ENCODE peak calls at places on chromosomes 4 and X, in ten cellular contexts. L, E, N, Q, G, D, M, J, R and O are unnamed samples.

GRCh38 chr4:165175879-165176278 is 31.5 kb upstream of the KLHL2 start:
- DNase-seq in L (no peak), M (no peak), G (no peak), R (no peak), J (no peak), Q (no peak), D (no peak), N (no peak), E (no peak), O (no peak)

GRCh38 chr4:41212221-41213203 is 1.8 kb downstream of the APBB2 start:
- DNase-seq in R (peak), M (no peak), G (peak), Q (peak), J (peak), L (no peak), N (peak), D (peak), E (peak), O (no peak)

GRCh38 chr4:1705732-1706131 is 6.4 kb downstream of the SLBP start:
- DNase-seq in R (no peak), M (no peak), J (no peak), L (no peak), E (no peak), N (no peak), D (no peak), Q (no peak), G (no peak), O (no peak)

GRCh38 chrX:111460612-111461011 is 48.6 kb upstream of the DCX start:
- DNase-seq in E (no peak), M (no peak), N (no peak), D (no peak), R (no peak), G (no peak), J (peak), L (no peak), Q (no peak), O (no peak)

GRCh38 chr4:48906283-48907173 is at the start of gene OCIAD2:
- DNase-seq in J (peak), D (peak), M (peak), L (no peak), G (peak), E (no peak), Q (no peak), N (peak), R (peak), O (no peak)

GRCh38 chrX:10157545-10157944 is 770 bp downstream of the CLCN4 start:
- DNase-seq in Q (peak), L (no peak), M (no peak), D (peak), G (no peak), R (no peak), N (peak), E (peak), J (peak), O (no peak)

GRCh38 chr4:165994706-165995105 is 121.7 kb downstream of the TLL1 start:
- DNase-seq in D (no peak), J (peak), Q (peak), G (no peak), M (no peak), R (peak), E (no peak), L (no peak), N (peak), O (no peak)

GRCh38 chr4:17165256-17165655 is 266.8 kb upstream of the LDB2 start:
- DNase-seq in J (no peak), G (no peak), N (no peak), E (peak), R (no peak), Q (peak), D (peak), M (no peak), L (no peak), O (no peak)

GRCh38 chrX:136823175-136823574 is 42.4 kb upstream of the ARHGEF6 start:
- DNase-seq in E (peak), J (no peak), M (no peak), G (no peak), L (no peak), N (peak), R (no peak), Q (peak), D (peak), O (no peak)

GRCh38 chrX:147803948-147804347 is 107.8 kb upstream of the FMR1 start:
- DNase-seq in M (peak), D (peak), Q (no peak), R (peak), N (no peak), L (no peak), E (no peak), G (peak), J (no peak), O (no peak)

GRCh38 chr4:47686294-47686872 is 151.5 kb downstream of the CORIN start:
- DNase-seq in Q (peak), J (peak), N (peak), M (peak), G (peak), L (no peak), E (peak), R (peak), D (peak), O (no peak)

GRCh38 chrX:97363843-97364242 is 480.1 kb downstream of the RPA4 start:
- DNase-seq in G (no peak), R (no peak), M (no peak), N (no peak), L (no peak), Q (no peak), E (no peak), D (no peak), J (no peak), O (no peak)

GRCh38 chr4:99529218-99529617 is 18.4 kb downstream of the C4orf17 start:
- DNase-seq in E (no peak), D (peak), L (peak), G (no peak), Q (peak), J (peak), R (peak), M (no peak), N (no peak), O (no peak)

GRCh38 chrX:75623535-75623934 is 100.7 kb upstream of the ZDHHC15 start:
- DNase-seq in R (peak), N (no peak), J (peak), M (no peak), D (no peak), L (no peak), G (no peak), Q (no peak), E (no peak), O (no peak)

GRCh38 chr4:127995776-127996175 is 30.6 kb downstream of the ABHD18 start:
- DNase-seq in N (peak), M (no peak), J (no peak), D (peak), L (peak), R (no peak), Q (no peak), G (no peak), E (peak), O (peak)

GRCh38 chrX:9465380-9466114 is 689 bp downstream of the TBL1X start:
- DNase-seq in R (peak), D (no peak), J (no peak), N (peak), G (peak), M (peak), E (no peak), Q (no peak), L (no peak), O (no peak)

GRCh38 chr4:157824006-157824405 is 348.8 kb downstream of the GASK1B start:
- DNase-seq in L (no peak), G (no peak), E (no peak), Q (no peak), D (no peak), R (no peak), M (no peak), J (no peak), N (no peak), O (no peak)

GRCh38 chrX:117835034-117835433 is 281.6 kb downstream of the KLHL13 start:
- DNase-seq in J (no peak), L (no peak), N (no peak), Q (no peak), R (no peak), M (no peak), G (no peak), D (no peak), E (no peak), O (no peak)

GRCh38 chrX:31497086-31497485 is 425.2 kb upstream of the FTHL17 start:
- DNase-seq in L (no peak), R (no peak), G (no peak), Q (peak), J (peak), N (peak), E (peak), M (no peak), D (peak), O (no peak)

GRCh38 chr4:186838295-186838694 is 114.6 kb upstream of the FAT1 start:
- DNase-seq in E (no peak), Q (no peak), N (no peak), L (no peak), M (no peak), R (no peak), G (no peak), J (no peak), D (no peak), O (no peak)

GRCh38 chr4:139645458-139645857 is 20.2 kb upstream of the MGST2 start:
- DNase-seq in M (no peak), D (no peak), J (no peak), G (no peak), E (no peak), N (no peak), R (no peak), L (no peak), Q (no peak), O (no peak)

GRCh38 chr4:184409911-184410692 is 64.2 kb downstream of the IRF2 start:
- DNase-seq in E (no peak), J (no peak), G (peak), L (no peak), N (no peak), R (no peak), M (peak), Q (no peak), D (no peak), O (no peak)

GRCh38 chr4:183289688-183290087 is 30.4 kb downstream of the CLDN22 start:
- DNase-seq in E (no peak), M (no peak), N (peak), L (no peak), G (no peak), R (no peak), Q (no peak), D (no peak), J (no peak), O (no peak)

DNA sequence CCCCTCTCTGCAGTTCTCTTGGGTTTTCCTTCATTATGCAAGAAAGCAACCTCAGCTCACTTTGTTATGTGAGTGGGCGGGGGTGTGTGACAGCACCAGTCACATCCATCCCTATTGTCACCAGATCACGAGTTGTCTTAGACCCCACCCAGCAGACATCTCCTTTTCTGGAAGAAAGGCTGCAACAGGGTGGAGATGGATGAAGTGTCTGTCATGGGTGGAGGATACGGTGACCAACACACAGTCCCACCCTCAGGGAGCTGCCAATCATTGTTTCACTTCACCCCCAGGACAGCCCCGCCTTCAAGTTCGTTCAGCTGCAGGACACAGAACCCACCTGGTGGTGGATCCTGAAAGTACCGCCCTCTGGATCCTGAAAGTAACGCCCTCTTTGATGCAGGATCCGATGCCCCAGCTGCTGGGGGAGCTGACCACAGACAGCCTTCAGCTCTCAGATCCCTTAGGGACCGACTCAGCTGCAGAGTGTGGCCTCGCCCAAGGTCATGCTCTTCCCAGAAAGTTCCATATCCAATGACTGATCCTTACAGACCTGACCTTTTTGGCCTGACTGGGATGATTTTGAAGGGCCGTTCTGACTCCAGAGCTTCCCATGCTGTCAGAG is 79.7 kb downstream of the SMIM20 start:
- DNase-seq in G (peak), N (peak), M (peak), R (peak), L (no peak), D (no peak), J (peak), Q (peak), E (no peak), O (no peak)
- H3K4me3 ChIP-seq in G (no peak), N (no peak), M (no peak), R (no peak), L (no peak), D (no peak), J (no peak), Q (no peak), E (no peak), O (no peak)

GRCh38 chr4:20577702-20578101 is 122.6 kb upstream of the PACRGL start:
- DNase-seq in L (no peak), N (no peak), M (no peak), J (no peak), Q (no peak), E (no peak), D (no peak), R (no peak), G (no peak), O (no peak)

DNA sequence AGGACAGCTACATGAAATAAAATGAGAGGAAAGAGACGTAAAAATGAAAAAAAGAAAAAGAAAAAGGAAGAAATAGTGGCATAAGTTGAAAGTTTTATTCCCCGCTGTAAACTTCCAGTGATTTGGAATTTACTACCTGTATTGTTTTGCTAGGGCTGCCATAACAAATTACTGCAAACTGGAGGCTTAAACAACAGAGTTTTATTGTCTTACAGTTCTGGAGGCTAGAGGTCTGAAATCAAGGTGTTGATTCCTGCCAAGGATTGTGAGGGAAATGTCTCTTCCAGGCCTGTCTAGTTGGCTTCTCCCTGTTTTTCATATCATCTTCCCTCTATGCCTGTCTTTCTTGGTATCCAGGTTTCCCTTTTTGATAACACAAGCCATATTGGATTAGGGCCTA is 119.4 kb upstream of the PACRGL start:
- DNase-seq in M (no peak), R (no peak), G (no peak), N (no peak), L (no peak), Q (no peak), E (no peak), J (no peak), D (no peak), O (no peak)
- H3K4me3 ChIP-seq in M (no peak), R (no peak), G (no peak), N (no peak), L (no peak), Q (no peak), E (no peak), J (no peak), D (no peak), O (no peak)

DNA sequence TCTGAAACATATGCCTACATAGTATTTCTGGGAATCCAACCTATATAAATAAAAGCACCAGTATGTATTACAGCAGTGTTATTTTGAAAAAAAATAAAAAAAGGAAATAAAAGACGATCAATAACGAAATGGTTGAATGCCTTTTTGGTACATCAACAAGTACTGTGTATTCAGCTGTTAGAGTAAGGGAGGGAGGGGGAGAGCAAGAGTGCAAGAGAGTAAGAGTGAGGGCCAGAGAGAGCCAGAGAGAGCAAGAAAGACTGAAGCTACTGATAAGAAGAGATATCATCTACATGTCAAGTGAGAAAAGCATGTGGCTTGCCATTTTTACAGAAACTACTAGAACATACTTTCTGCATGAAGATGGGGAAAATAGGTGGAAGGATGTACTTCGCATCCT is 1.8 kb downstream of the SPIN4 start:
- DNase-seq in Q (peak), N (peak), M (no peak), E (no peak), J (peak), D (no peak), L (no peak), R (no peak), G (peak), O (no peak)
- H3K4me3 ChIP-seq in Q (peak), N (peak), M (no peak), E (no peak), J (peak), D (peak), L (no peak), R (no peak), G (peak), O (no peak)

GRCh38 chr4:74934822-74935326 is 2.0 kb downstream of the PARM1 start:
- DNase-seq in L (no peak), G (no peak), D (no peak), M (no peak), Q (no peak), J (no peak), R (no peak), N (no peak), E (no peak), O (no peak)

GRCh38 chr4:74933562-74934015 is 673 bp downstream of the PARM1 start:
- DNase-seq in G (peak), R (peak), J (peak), E (no peak), M (peak), D (no peak), L (no peak), N (peak), Q (peak), O (no peak)

GRCh38 chr4:74932832-74933561 is at the start of gene PARM1:
- DNase-seq in J (peak), N (peak), D (peak), Q (peak), E (peak), L (no peak), R (peak), M (peak), G (peak), O (no peak)

GRCh38 chr4:74932010-74932409 is 906 bp upstream of the PARM1 start:
- DNase-seq in Q (no peak), G (no peak), J (no peak), N (no peak), R (no peak), D (no peak), E (no peak), L (no peak), M (no peak), O (no peak)

GRCh38 chr4:74934016-74934821 is 1.3 kb downstream of the PARM1 start:
- DNase-seq in D (peak), E (peak), L (no peak), J (peak), Q (peak), M (peak), N (peak), R (peak), G (peak), O (no peak)
- H3K4me3 ChIP-seq in D (peak), E (peak), L (peak), J (peak), Q (peak), M (peak), N (peak), R (peak), G (peak), O (no peak)

GRCh38 chr4:147078362-147078761 is 132.7 kb upstream of the TTC29 start:
- DNase-seq in J (no peak), N (peak), L (no peak), G (no peak), Q (peak), E (no peak), R (no peak), D (peak), M (no peak), O (no peak)
- H3K4me3 ChIP-seq in J (no peak), N (no peak), L (no peak), G (no peak), Q (no peak), E (no peak), R (no peak), D (no peak), M (no peak), O (no peak)